ENCODE peak calls at places on chromosomes 13 and 19, in ten cellular contexts. M is GM12864; U is uterus; R is mucosa of descending colon; G is neural crest cell; S is GM13976; B is MCF 10A; I is nephron progenitor cell; O is CD4-positive, alpha-beta T cell; W is ascending aorta. L is an unnamed sample.

GRCh38 chr19:31112158-31112557 is 237.1 kb downstream of the TSHZ3 start:
- DNase-seq in B (no peak), U (no peak), R (no peak), O (no peak), W (no peak), M (no peak), I (no peak), G (no peak), S (no peak), L (no peak)

GRCh38 chr13:22839554-22840286 is 341.1 kb upstream of the SGCG start:
- DNase-seq in I (peak), U (no peak), G (no peak), S (no peak), B (no peak), M (no peak), R (no peak), O (no peak), W (no peak), L (no peak)

GRCh38 chr19:7337380-7338194 is 11.2 kb upstream of the ARHGEF18 start:
- DNase-seq in U (no peak), O (no peak), B (no peak), R (no peak), G (no peak), S (peak), I (no peak), W (no peak), M (peak), L (no peak)

GRCh38 chr19:35347171-35347929 is at the start of gene FFAR1:
- DNase-seq in R (no peak), S (peak), G (no peak), I (no peak), U (no peak), M (peak), B (no peak), O (no peak), W (peak), L (peak)

GRCh38 chr19:48190288-48191284 is 20.1 kb downstream of the ZSWIM9 start:
- DNase-seq in S (no peak), B (peak), I (peak), O (peak), M (peak), U (no peak), G (peak), W (peak), R (no peak), L (peak)

GRCh38 chr13:67740871-67741475 is 510.8 kb upstream of the PCDH9 start:
- DNase-seq in W (no peak), R (no peak), I (no peak), M (no peak), S (no peak), G (no peak), B (no peak), U (no peak), O (no peak), L (no peak)

GRCh38 chr19:28234637-28235036 is 978.3 kb downstream of the UQCRFS1 start:
- DNase-seq in G (no peak), W (no peak), R (no peak), M (no peak), O (no peak), B (no peak), I (no peak), S (no peak), U (no peak), L (no peak)

GRCh38 chr19:42254850-42255765 is at the start of gene ERF:
- DNase-seq in S (peak), M (peak), O (peak), B (peak), G (peak), I (peak), U (peak), R (peak), W (peak), L (peak)

GRCh38 chr19:46142294-46142693 is 5.7 kb upstream of the IGFL2 start:
- DNase-seq in U (no peak), O (no peak), W (no peak), G (no peak), I (no peak), M (no peak), R (no peak), S (no peak), B (no peak), L (no peak)

GRCh38 chr13:88068975-88069374 is 397.8 kb downstream of the SLITRK5 start:
- DNase-seq in I (peak), R (no peak), G (no peak), M (no peak), U (no peak), W (no peak), S (no peak), O (no peak), B (no peak), L (no peak)

GRCh38 chr19:38844093-38844686 is 5.6 kb downstream of the HNRNPL start:
- DNase-seq in W (no peak), R (peak), U (no peak), O (no peak), G (no peak), S (no peak), M (no peak), I (no peak), B (no peak), L (no peak)

GRCh38 chr13:43368003-43368402 is 344.6 kb downstream of the DNAJC15 start:
- DNase-seq in G (no peak), O (no peak), U (no peak), W (no peak), R (no peak), S (peak), M (no peak), I (no peak), B (peak), L (no peak)

DNA sequence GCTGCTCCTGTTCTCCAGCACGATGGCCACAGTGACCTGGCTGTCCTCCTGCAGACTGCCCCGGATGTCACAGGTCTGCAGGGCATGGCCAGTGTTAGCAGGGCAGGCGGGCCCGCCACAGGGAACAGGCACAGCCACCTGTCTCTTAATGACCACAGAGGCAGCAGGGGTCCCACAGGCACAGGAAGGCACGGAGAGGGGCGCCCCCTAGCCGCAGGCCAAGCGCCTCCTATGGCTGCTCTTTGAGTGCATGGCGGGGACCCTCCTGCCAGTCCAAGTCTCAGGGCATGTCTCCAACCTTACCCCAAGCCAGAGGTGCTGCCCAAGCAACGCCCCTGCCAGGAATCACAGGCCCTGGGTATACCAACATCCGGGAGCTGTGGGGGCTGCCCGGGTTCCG is 14.1 kb downstream of the IZUMO4 start:
- DNase-seq in U (no peak), B (no peak), O (no peak), R (no peak), G (no peak), S (no peak), I (no peak), M (no peak), W (no peak), L (no peak)
- TF ChIP-seq CTCF in U (no peak), B (no peak), O (no peak), R (no peak), G (no peak), S (no peak), I (no peak), M (peak), W (no peak), L (no peak)

DNA sequence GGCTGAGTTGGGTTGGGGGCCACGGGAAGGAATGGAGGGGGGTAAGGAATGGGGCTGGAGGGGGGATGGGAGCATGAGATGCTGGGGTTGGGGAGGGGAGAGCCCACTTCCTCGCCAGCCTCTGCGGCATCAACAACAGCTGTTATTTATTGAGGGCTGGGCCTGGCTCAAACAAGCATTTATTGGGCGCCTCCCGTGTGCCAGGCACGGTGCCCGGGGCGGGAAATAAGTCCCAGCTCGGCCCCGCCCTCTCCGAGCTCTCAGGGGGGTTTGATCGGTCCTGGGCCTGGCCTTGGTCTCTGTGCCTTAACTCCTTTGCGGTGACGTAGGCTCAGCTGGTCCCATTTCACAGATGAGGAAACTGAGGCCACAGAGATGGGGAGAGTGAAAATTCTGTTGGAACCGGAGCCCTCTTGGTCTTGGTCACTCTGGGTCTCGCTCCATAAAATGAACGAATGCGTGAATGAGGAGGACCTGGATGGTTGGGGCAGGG is 922 bp upstream of the ADAMTS10 start:
- DNase-seq in R (no peak), B (no peak), G (no peak), U (peak), M (no peak), S (no peak), W (no peak), O (no peak), I (no peak), L (no peak)
- TF ChIP-seq CTCF in R (no peak), B (no peak), G (no peak), U (no peak), M (no peak), S (no peak), W (no peak), O (no peak), I (no peak), L (no peak)

GRCh38 chr19:13089857-13090507 is 12.7 kb downstream of the LYL1 start:
- DNase-seq in G (no peak), R (no peak), S (no peak), I (no peak), O (no peak), W (peak), M (no peak), U (no peak), B (no peak), L (no peak)
- TF ChIP-seq CTCF in G (no peak), R (no peak), S (no peak), I (no peak), O (no peak), W (no peak), M (no peak), U (no peak), B (no peak), L (no peak)

DNA sequence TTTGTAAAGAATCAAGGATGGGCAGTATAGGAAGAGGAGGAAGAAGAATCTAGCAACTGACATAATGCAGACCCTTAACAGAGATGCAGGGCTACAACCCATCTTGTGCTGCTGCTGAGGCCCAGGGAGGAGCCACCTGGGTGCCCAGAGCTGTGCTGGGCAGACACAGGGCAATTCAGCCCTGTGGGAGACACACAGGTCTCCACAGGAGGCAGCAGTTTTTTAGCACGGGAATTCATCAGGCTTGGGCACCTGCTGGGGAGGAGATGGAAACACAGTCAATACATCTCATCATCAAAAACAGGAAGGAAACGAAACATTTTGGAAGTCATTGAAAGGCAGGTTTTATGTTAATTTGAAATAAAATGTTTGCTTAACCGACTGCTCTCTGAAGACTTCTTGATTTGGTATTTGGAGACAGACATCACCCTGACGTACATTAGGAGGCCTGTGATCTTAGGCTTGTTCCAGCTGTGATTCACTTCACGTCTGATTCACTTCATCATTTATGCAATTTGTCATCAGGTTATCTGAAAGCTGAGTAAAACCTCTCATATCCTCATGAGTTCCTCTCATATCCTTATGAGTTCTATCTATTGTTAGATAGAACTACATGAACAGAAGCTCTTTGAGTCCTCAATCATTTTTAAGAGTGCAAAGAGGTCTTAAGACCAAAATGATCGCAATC is 77.4 kb downstream of the CYSLTR2 start:
- DNase-seq in O (no peak), G (no peak), M (no peak), S (no peak), W (no peak), B (no peak), I (no peak), U (no peak), R (no peak), L (no peak)
- TF ChIP-seq CTCF in O (no peak), G (no peak), M (no peak), S (no peak), W (no peak), B (no peak), I (no peak), U (no peak), R (no peak), L (peak)

L was measured in mesothelial cell of epicardium.